ENCODE peak calls at places on chromosomes 1 and 21, in nine cellular contexts. E is heart left ventricle, T is retinal pigment epithelial cell, J is left lung, H is IMR-90, N is NT2/D1, P is fibroblast of pulmonary artery, R is MM.1S, K is A549. F is an unnamed sample.

GRCh38 chr1:63679076-63679475 is 85.9 kb downstream of the PGM1 start:
- DNase-seq in H (peak), J (no peak), T (no peak), R (no peak), K (no peak), P (no peak), N (no peak), E (no peak), F (no peak)

GRCh38 chr1:28295936-28296335 is 32.9 kb upstream of the MED18 start:
- DNase-seq in N (no peak), J (no peak), K (no peak), P (no peak), T (no peak), E (no peak), R (no peak), H (no peak), F (no peak)

GRCh38 chr1:37360011-37360410 is 114.4 kb upstream of the ZC3H12A start:
- DNase-seq in N (no peak), K (no peak), J (no peak), H (no peak), E (no peak), P (no peak), T (no peak), R (no peak), F (no peak)

GRCh38 chr1:84574936-84575335 is 696 bp upstream of the CTBS start:
- DNase-seq in J (no peak), T (no peak), E (no peak), K (no peak), P (no peak), R (no peak), N (no peak), H (no peak), F (no peak)

GRCh38 chr1:9990944-9991343 is 6.1 kb upstream of the RBP7 start:
- DNase-seq in T (no peak), E (peak), H (no peak), P (peak), R (peak), J (no peak), K (no peak), N (no peak), F (no peak)

GRCh38 chr21:45556645-45557601 is 14.7 kb upstream of the SLC19A1 start:
- DNase-seq in J (peak), H (no peak), R (no peak), N (no peak), K (no peak), E (no peak), T (no peak), P (no peak), F (no peak)

GRCh38 chr1:41712687-41713086 is 206.0 kb downstream of the HIVEP3 start:
- DNase-seq in E (peak), R (no peak), K (no peak), J (no peak), N (no peak), T (no peak), P (no peak), H (no peak), F (no peak)

GRCh38 chr1:95957748-95958147 is 723.7 kb downstream of the RWDD3 start:
- DNase-seq in P (peak), R (no peak), N (no peak), E (no peak), H (no peak), K (no peak), T (peak), J (no peak), F (no peak)

GRCh38 chr1:118947003-118947765 is 41.0 kb downstream of the TBX15 start:
- DNase-seq in K (no peak), T (no peak), E (no peak), N (no peak), J (no peak), R (no peak), P (peak), H (no peak), F (no peak)

GRCh38 chr1:64828829-64829228 is 84.0 kb downstream of the RAVER2 start:
- DNase-seq in E (no peak), K (no peak), P (no peak), J (no peak), T (no peak), R (peak), N (no peak), H (no peak), F (no peak)

GRCh38 chr1:239008568-239008967 is 377.8 kb upstream of the CHRM3 start:
- DNase-seq in E (no peak), P (no peak), R (no peak), H (no peak), N (no peak), K (no peak), T (no peak), J (no peak), F (no peak)

GRCh38 chr1:47755368-47755990 is 241.7 kb downstream of the TRABD2B start:
- DNase-seq in K (peak), R (peak), T (no peak), J (peak), E (no peak), H (no peak), N (peak), P (no peak), F (peak)

GRCh38 chr1:180994262-180994661 is 28.4 kb downstream of the STX6 start:
- DNase-seq in R (no peak), P (no peak), K (peak), H (peak), T (no peak), E (no peak), N (no peak), J (no peak), F (no peak)

GRCh38 chr1:235648407-235648907 is 1.1 kb downstream of the GNG4 start:
- DNase-seq in E (no peak), K (no peak), P (no peak), T (no peak), N (no peak), H (no peak), R (no peak), J (no peak), F (no peak)

GRCh38 chr1:41891403-41891896 is 27.3 kb downstream of the HIVEP3 start:
- DNase-seq in K (no peak), P (peak), R (peak), H (peak), J (no peak), E (no peak), T (no peak), N (no peak), F (peak)

GRCh38 chr1:25873120-25873519 is 2.4 kb downstream of the PAQR7 start:
- DNase-seq in K (no peak), E (no peak), N (no peak), R (no peak), H (no peak), P (no peak), J (peak), T (no peak), F (no peak)

GRCh38 chr1:19636065-19636464 is 8.0 kb upstream of the NBL1 start:
- DNase-seq in N (no peak), K (no peak), J (no peak), P (no peak), T (no peak), E (no peak), H (no peak), R (no peak), F (no peak)
- H3K4me3 ChIP-seq in N (no peak), K (no peak), J (no peak), P (no peak), T (no peak), E (no peak), H (no peak), R (no peak), F (no peak)

DNA sequence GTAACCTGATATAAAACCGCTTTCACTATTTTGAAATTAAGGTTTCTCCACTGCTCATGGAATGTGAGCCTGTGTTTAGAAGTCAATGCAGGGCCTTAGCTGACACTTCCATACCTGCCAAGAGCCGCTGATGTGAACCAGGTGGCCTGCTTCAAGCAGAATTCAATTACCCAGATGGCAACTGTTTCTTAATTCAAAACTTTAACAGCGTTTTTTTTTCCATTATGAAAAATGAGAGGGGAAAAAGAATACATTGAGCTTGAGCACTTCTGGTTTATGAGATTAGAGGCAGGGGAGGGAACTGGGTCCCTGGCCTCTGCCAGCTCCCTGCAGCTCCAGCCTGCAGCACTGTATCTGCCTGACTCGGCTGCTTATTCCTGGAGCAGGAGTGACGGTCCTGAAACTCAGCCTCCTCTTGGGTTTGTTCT is 7.7 kb upstream of the ATP1A1 start:
- DNase-seq in P (no peak), H (no peak), N (no peak), E (no peak), R (no peak), T (no peak), K (no peak), J (no peak), F (no peak)
- H3K4me3 ChIP-seq in P (no peak), H (no peak), N (no peak), E (no peak), R (no peak), T (no peak), K (no peak), J (no peak), F (no peak)

GRCh38 chr1:155127105-155127671 is 488 bp upstream of the EFNA1 start:
- DNase-seq in H (peak), R (no peak), T (no peak), P (peak), E (peak), J (peak), N (no peak), K (peak), F (no peak)
- H3K4me3 ChIP-seq in H (peak), R (peak), T (peak), P (peak), E (peak), J (peak), N (peak), K (peak), F (peak)

GRCh38 chr1:164721037-164721496 is 162.1 kb downstream of the PBX1 start:
- DNase-seq in R (no peak), E (no peak), J (no peak), N (no peak), K (no peak), H (no peak), T (no peak), P (no peak), F (no peak)
- H3K4me3 ChIP-seq in R (peak), E (no peak), J (no peak), N (no peak), K (no peak), H (no peak), T (no peak), P (no peak), F (no peak)